ENCODE peak calls at places on chromosomes 11 and 22, in four cellular contexts. One of them, this sample, is unnamed.

GRCh38 chr11:93831343-93832082 is 18.9 kb downstream of the VSTM5 start:
- DNase-seq in NCI-H2171 treated with DMSO at 0.1 percent for 48 hours: peak; percentile 23
- DNase-seq in GM13977: no peak
- DNase-seq in AML-193: no peak
- DNase-seq in this sample: no peak

GRCh38 chr11:109971184-109971523 is 122.0 kb upstream of the ZC3H12C start:
- DNase-seq in NCI-H2171 treated with DMSO at 0.1 percent for 48 hours: peak; percentile 70
- DNase-seq in AML-193: peak; percentile 38
- DNase-seq in GM13977: no peak
- DNase-seq in this sample: no peak

GRCh38 chr22:20135265-20135664 is 3.7 kb downstream of the ZDHHC8 start:
- DNase-seq in AML-193: no peak
- DNase-seq in NCI-H2171 treated with DMSO at 0.1 percent for 48 hours: no peak
- DNase-seq in GM13977: no peak
- DNase-seq in this sample: no peak

GRCh38 chr11:111691176-111691575 is 75.0 kb downstream of the PPP2R1B start:
- DNase-seq in NCI-H2171 treated with DMSO at 0.1 percent for 48 hours: no peak
- DNase-seq in AML-193: no peak
- DNase-seq in GM13977: no peak
- DNase-seq in this sample: no peak

GRCh38 chr22:46122511-46122971 is 27.8 kb upstream of the PPARA start:
- DNase-seq in NCI-H2171 treated with DMSO at 0.1 percent for 48 hours: peak; percentile 39
- DNase-seq in GM13977: peak; percentile 93
- DNase-seq in AML-193: peak; percentile 16
- DNase-seq in this sample: no peak

GRCh38 chr22:43210631-43211515 is 23.9 kb upstream of the TTLL12 start:
- DNase-seq in GM13977: no peak
- DNase-seq in NCI-H2171 treated with DMSO at 0.1 percent for 48 hours: no peak
- DNase-seq in AML-193: no peak
- DNase-seq in this sample: no peak

GRCh38 chr11:132866783-132867545 is 665.3 kb downstream of the OPCML start:
- DNase-seq in NCI-H2171 treated with DMSO at 0.1 percent for 48 hours: no peak
- DNase-seq in AML-193: no peak
- DNase-seq in GM13977: no peak
- DNase-seq in this sample: no peak

GRCh38 chr11:94775576-94776327 is 7.6 kb downstream of the AMOTL1 start:
- DNase-seq in NCI-H2171 treated with DMSO at 0.1 percent for 48 hours: no peak
- DNase-seq in GM13977: no peak
- DNase-seq in AML-193: no peak
- DNase-seq in this sample: no peak

GRCh38 chr11:35346472-35347136 is 72.8 kb downstream of the SLC1A2 start:
- DNase-seq in AML-193: no peak
- DNase-seq in GM13977: no peak
- DNase-seq in NCI-H2171 treated with DMSO at 0.1 percent for 48 hours: no peak
- DNase-seq in this sample: no peak

GRCh38 chr11:134207538-134208239 is 16.1 kb downstream of the NCAPD3 start:
- DNase-seq in NCI-H2171 treated with DMSO at 0.1 percent for 48 hours: no peak
- DNase-seq in AML-193: no peak
- DNase-seq in GM13977: no peak
- DNase-seq in this sample: no peak

GRCh38 chr11:94771390-94771789 is 3.2 kb downstream of the AMOTL1 start:
- DNase-seq in NCI-H2171 treated with DMSO at 0.1 percent for 48 hours: no peak
- DNase-seq in GM13977: no peak
- DNase-seq in AML-193: no peak
- DNase-seq in this sample: no peak

GRCh38 chr11:79198898-79199250 is 242.0 kb downstream of the TENM4 start:
- DNase-seq in GM13977: no peak
- DNase-seq in AML-193: no peak
- DNase-seq in NCI-H2171 treated with DMSO at 0.1 percent for 48 hours: no peak
- DNase-seq in this sample: no peak